ENCODE peak calls at places on chromosomes 12 and 14, in seven cellular contexts. T is IMR-90, N is mesenchymal stem cell, Z is H1, U is mesendoderm, C is H9, V is trophoblast cell. X is an unnamed sample.

GRCh38 chr14:99755629-99756603 is 37.3 kb upstream of the EML1 start:
- DNase-seq in T (peak), N (peak), Z (no peak), U (no peak), C (no peak), V (no peak), X (no peak)

GRCh38 chr14:100375963-100376735 is 53.0 kb downstream of the SLC25A47 start:
- DNase-seq in T (peak), N (peak), Z (peak), U (peak), C (peak), V (peak), X (peak)

GRCh38 chr12:57477710-57478681 is 1.7 kb downstream of the ARHGAP9 start:
- DNase-seq in T (peak), N (no peak), Z (no peak), U (no peak), C (no peak), V (peak), X (no peak)

GRCh38 chr12:19440019-19440858 is 947 bp downstream of the AEBP2 start:
- DNase-seq in T (peak), N (peak), Z (no peak), U (peak), C (peak), V (peak), X (peak)

GRCh38 chr12:2959194-2959507 is at the start of gene TEAD4:
- DNase-seq in T (peak), N (peak), Z (no peak), U (peak), C (peak), V (peak), X (peak)

GRCh38 chr12:56157201-56158028 is 744 bp upstream of the MYL6 start:
- DNase-seq in T (peak), N (peak), Z (peak), U (peak), C (peak), V (peak), X (peak)

GRCh38 chr12:51323966-51324895 is at the start of gene BIN2:
- DNase-seq in T (no peak), N (no peak), Z (no peak), U (no peak), C (no peak), V (peak), X (no peak)

GRCh38 chr12:100375023-100375737 is 18.3 kb downstream of the SLC17A8 start:
- DNase-seq in T (peak), N (no peak), Z (no peak), U (no peak), C (no peak), V (no peak), X (no peak)

GRCh38 chr12:92926549-92926948 is 2.5 kb downstream of the EEA1 start:
- DNase-seq in T (no peak), N (no peak), Z (no peak), U (peak), C (no peak), V (no peak), X (no peak)

GRCh38 chr14:52219488-52220084 is 47.9 kb upstream of the PTGDR start:
- DNase-seq in T (no peak), N (no peak), Z (no peak), U (no peak), C (no peak), V (no peak), X (no peak)

GRCh38 chr14:60722163-60722835 is 1.9 kb downstream of the SIX4 start:
- DNase-seq in T (peak), N (peak), Z (no peak), U (peak), C (peak), V (peak), X (peak)

GRCh38 chr12:59823535-59823934 is 227.7 kb downstream of the SLC16A7 start:
- DNase-seq in T (peak), N (no peak), Z (no peak), U (no peak), C (no peak), V (no peak), X (no peak)

GRCh38 chr12:88784166-88784565 is 203.9 kb upstream of the KITLG start:
- DNase-seq in T (no peak), N (no peak), Z (no peak), U (peak), C (no peak), V (no peak), X (no peak)

GRCh38 chr12:71755146-71755892 is 656 bp downstream of the RAB21 start:
- DNase-seq in T (peak), N (peak), Z (no peak), U (peak), C (no peak), V (peak), X (no peak)

GRCh38 chr12:116687888-116688287 is 50.0 kb downstream of the SPRING1 start:
- DNase-seq in T (no peak), N (no peak), Z (peak), U (peak), C (peak), V (peak), X (no peak)

GRCh38 chr12:75662501-75663159 is 151.2 kb upstream of the KRR1 start:
- DNase-seq in T (no peak), N (peak), Z (no peak), U (no peak), C (no peak), V (no peak), X (no peak)

GRCh38 chr14:70130498-70130897 is 58.3 kb downstream of the SLC8A3 start:
- DNase-seq in T (no peak), N (no peak), Z (no peak), U (no peak), C (no peak), V (no peak), X (no peak)

GRCh38 chr14:71322660-71323250 is 415.5 kb downstream of the PCNX1 start:
- DNase-seq in T (peak), N (peak), Z (no peak), U (peak), C (no peak), V (peak), X (no peak)
- H2BK5ac ChIP-seq in T (peak), N (no peak), Z (no peak), U (no peak), C (no peak), V (no peak), X (no peak)

DNA sequence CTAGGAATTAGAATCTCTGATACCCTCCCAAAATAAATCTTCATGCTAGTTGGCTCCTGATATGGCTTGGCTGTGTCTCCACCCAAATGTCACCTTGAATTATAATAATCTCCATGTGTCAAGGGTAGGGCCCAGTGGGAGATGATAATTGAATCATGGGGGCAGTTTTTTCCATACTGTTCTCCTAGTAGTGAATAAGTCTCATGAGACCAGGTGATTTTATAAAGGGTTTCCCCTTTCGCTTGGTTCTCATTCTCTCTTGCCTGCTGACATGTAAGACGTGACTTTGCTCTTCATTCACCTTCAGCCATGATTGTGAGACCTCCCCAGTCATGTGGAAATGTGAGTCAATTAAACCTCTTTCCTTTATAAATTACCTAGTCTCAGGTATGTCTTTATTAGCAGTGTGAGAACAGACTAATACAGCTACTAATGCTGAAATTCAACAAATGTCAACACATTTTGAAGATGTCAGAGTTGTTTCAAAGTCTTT is 12.2 kb upstream of the SPTSSA start:
- DNase-seq in T (no peak), N (no peak), Z (no peak), U (no peak), C (no peak), V (no peak), X (no peak)
- H2BK5ac ChIP-seq in T (no peak), N (no peak), Z (no peak), U (no peak), C (no peak), V (no peak), X (no peak)

DNA sequence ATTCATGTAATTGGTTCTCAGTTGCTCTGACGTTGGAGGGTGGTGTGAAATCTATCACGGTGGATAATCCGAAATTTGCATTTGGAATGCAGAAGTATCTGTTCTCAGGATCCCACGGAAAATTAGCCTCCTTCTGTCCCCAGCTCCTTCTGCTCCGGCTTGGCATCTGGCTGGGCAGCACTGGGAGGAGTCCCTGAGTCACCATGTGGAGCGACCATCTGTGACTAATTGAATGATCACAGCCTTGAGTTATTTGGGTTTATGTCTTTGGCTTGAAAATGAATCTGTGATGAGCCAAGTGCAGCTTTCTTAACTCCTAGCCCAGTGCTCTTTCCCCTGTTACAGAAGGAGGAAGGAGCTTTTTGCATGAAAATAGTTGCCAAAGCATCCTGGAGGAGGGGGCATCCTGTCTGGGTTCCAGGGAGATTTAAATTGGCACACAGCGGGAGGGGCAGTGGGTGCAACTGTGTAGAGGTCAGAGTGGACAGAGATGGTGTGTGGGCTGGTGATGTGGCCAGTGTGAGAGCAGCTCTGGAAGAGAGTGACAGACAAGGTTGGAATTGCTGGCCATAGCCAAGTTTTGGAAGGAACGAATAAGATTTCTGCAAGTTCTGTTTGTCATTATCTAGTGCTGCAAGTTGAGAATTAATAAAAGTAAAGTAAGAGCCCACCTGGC is 74.3 kb downstream of the SLC24A4 start:
- DNase-seq in T (peak), N (peak), Z (no peak), U (peak), C (no peak), V (peak), X (no peak)
- H2BK5ac ChIP-seq in T (no peak), N (no peak), Z (no peak), U (no peak), C (no peak), V (no peak), X (no peak)

DNA sequence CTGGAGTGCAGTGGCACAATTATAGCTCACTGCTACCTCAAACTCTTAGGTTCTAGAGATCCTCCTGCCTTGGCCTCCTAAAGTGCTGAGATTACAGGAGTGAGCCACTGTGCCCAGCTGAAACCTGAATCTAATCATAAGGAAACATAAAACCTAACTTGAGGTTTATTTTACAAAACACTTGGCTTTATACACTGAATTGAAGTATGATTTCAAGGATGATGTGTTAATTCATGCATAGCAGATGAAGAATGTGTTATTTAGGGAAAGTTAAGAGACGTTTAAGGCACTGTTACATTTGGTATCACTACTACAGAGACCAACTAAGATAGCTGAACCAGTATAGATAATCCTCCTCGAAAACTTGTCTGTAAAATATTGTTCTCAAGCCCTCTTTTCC is 6.4 kb downstream of the DICER1 start:
- DNase-seq in T (no peak), N (no peak), Z (no peak), U (no peak), C (no peak), V (no peak), X (no peak)
- H2BK5ac ChIP-seq in T (no peak), N (no peak), Z (no peak), U (no peak), C (no peak), V (no peak), X (no peak)